ENCODE peak calls at places on chromosomes 6 and 20, in nine cellular contexts. P is neural progenitor cell, D is GM06990, R is type B pancreatic cell, F is pancreas, K is choroid plexus epithelial cell, Z is HFF-Myc, Q is ascending aorta, C is epithelial cell of esophagus. X is an unnamed sample.

GRCh38 chr6:39917981-39918380 is 16.3 kb downstream of the MOCS1 start:
- DNase-seq in P (no peak), D (no peak), Z (no peak), Q (no peak), R (no peak), K (no peak), F (no peak), C (no peak), X (no peak)

GRCh38 chr20:16732506-16733152 is 2.8 kb downstream of the SNRPB2 start:
- DNase-seq in K (no peak), P (no peak), D (no peak), F (no peak), Z (no peak), Q (no peak), C (peak), R (no peak), X (no peak)

GRCh38 chr6:116476021-116476678 is 15.0 kb downstream of the CALHM6 start:
- DNase-seq in F (no peak), R (no peak), C (no peak), K (peak), D (peak), Q (no peak), Z (peak), P (no peak), X (peak)

GRCh38 chr20:8749101-8749500 is 319.8 kb upstream of the PLCB4 start:
- DNase-seq in Q (no peak), C (no peak), F (no peak), K (no peak), Z (no peak), P (no peak), D (no peak), R (no peak), X (no peak)

GRCh38 chr6:48628316-48628715 is 517.3 kb upstream of the PTCHD4 start:
- DNase-seq in P (no peak), R (no peak), Z (no peak), Q (no peak), F (no peak), K (peak), C (no peak), D (no peak), X (no peak)

GRCh38 chr6:137248702-137249101 is 29.5 kb upstream of the IFNGR1 start:
- DNase-seq in C (no peak), R (no peak), P (no peak), Q (no peak), F (no peak), D (no peak), Z (no peak), K (peak), X (no peak)

GRCh38 chr20:36342721-36343120 is 36.6 kb downstream of the DLGAP4 start:
- DNase-seq in K (no peak), D (no peak), Q (no peak), P (no peak), F (no peak), R (no peak), C (no peak), Z (no peak), X (no peak)

GRCh38 chr20:25744261-25744660 is 47.6 kb upstream of the ZNF337 start:
- DNase-seq in R (no peak), D (no peak), F (no peak), K (no peak), C (no peak), P (no peak), Z (no peak), Q (no peak), X (no peak)

GRCh38 chr20:6966721-6967120 is 199.2 kb downstream of the BMP2 start:
- DNase-seq in K (peak), Q (no peak), R (no peak), Z (no peak), P (no peak), C (peak), D (no peak), F (no peak), X (no peak)

GRCh38 chr6:147651249-147652063 is 143.0 kb downstream of the SAMD5 start:
- DNase-seq in F (peak), K (peak), D (no peak), P (peak), Z (no peak), R (no peak), C (peak), Q (no peak), X (no peak)

GRCh38 chr20:63005862-63006564 is 751 bp downstream of the BHLHE23 start:
- DNase-seq in R (no peak), K (peak), Q (no peak), D (no peak), C (peak), F (no peak), P (peak), Z (no peak), X (no peak)

GRCh38 chr6:91132461-91132860 is 545.6 kb upstream of the MAP3K7 start:
- DNase-seq in F (no peak), R (no peak), Z (no peak), Q (no peak), C (peak), P (no peak), D (no peak), K (no peak), X (no peak)

GRCh38 chr6:130376921-130377320 is 11.1 kb downstream of the TMEM200A start:
- DNase-seq in D (no peak), K (peak), C (no peak), Q (no peak), R (no peak), P (no peak), F (no peak), Z (no peak), X (no peak)

GRCh38 chr6:170207586-170207985 is 83.3 kb downstream of the DLL1 start:
- DNase-seq in R (no peak), P (no peak), K (no peak), Q (no peak), F (no peak), C (no peak), Z (no peak), D (no peak), X (no peak)

GRCh38 chr6:104123227-104123626 is 736.5 kb downstream of the HACE1 start:
- DNase-seq in P (no peak), F (no peak), K (no peak), Q (no peak), R (no peak), C (no peak), D (no peak), Z (no peak), X (no peak)

GRCh38 chr6:81328700-81329099 is 423.8 kb downstream of the TENT5A start:
- DNase-seq in D (no peak), K (no peak), P (no peak), R (no peak), Q (no peak), F (no peak), C (no peak), Z (no peak), X (no peak)
- TF ChIP-seq CTCF in D (no peak), K (no peak), P (no peak), R (no peak), Q (no peak), F (no peak), C (no peak), Z (no peak), X (no peak)

GRCh38 chr6:42136508-42137191 is 5.8 kb downstream of the C6orf132 start:
- DNase-seq in F (no peak), Q (no peak), C (peak), K (peak), Z (no peak), R (no peak), D (peak), P (peak), X (peak)
- TF ChIP-seq CTCF in F (no peak), Q (no peak), C (peak), K (peak), Z (peak), R (peak), D (peak), P (peak), X (peak)

GRCh38 chr20:61185841-61186601 is 66.0 kb upstream of the CDH4 start:
- DNase-seq in Z (peak), R (no peak), K (peak), C (peak), F (peak), D (no peak), Q (no peak), P (no peak), X (no peak)
- TF ChIP-seq CTCF in Z (no peak), R (no peak), K (peak), C (no peak), F (no peak), D (no peak), Q (no peak), P (no peak), X (no peak)

DNA sequence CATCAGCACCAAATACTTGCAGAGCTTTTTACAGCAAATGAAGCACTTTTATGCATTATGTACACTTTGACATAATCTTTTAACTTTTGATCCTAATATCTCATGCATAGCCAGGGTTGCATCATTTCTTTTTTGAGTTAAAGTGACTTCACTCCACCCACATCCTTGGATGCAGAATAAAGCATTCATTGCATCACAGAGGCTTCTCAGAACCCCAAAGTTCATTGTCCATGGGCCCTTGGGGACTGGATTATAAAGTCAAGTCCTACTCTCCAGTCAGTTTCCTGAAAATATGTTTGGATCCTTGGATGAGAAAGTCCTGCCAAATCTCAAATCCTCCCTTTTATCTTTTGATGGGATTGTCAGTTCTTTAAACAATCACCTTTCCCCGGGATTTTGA is 10.6 kb upstream of the EFHC1 start:
- DNase-seq in Q (no peak), C (no peak), F (no peak), R (no peak), D (no peak), Z (no peak), K (peak), P (no peak), X (no peak)
- TF ChIP-seq CTCF in Q (no peak), C (no peak), F (no peak), R (no peak), D (no peak), Z (no peak), K (no peak), P (no peak), X (no peak)

DNA sequence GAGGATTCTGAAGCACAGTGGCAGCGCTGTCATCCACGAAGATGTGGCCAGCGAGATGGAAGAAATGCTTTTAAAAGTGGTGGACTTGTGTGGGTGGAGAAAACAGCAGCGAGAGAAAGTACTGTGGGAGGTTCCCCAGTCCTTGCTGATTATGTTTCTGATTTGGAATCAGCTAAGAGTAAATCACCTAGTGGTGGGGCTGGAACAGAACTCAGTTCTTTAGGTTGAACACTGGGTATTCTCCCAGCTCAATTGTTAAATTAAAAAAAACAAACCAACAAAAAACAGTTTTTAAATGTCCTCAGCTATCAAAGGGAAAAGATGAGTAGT is 515 bp upstream of the ZNF322 start:
- DNase-seq in K (peak), C (peak), D (no peak), R (no peak), Z (no peak), Q (no peak), F (no peak), P (no peak), X (peak)
- TF ChIP-seq CTCF in K (peak), C (no peak), D (peak), R (peak), Z (no peak), Q (no peak), F (no peak), P (peak), X (peak)

GRCh38 chr6:33665957-33666356 is 44.8 kb downstream of the ITPR3 start:
- DNase-seq in P (no peak), Z (no peak), F (no peak), R (no peak), Q (no peak), D (no peak), K (no peak), C (no peak), X (no peak)
- TF ChIP-seq CTCF in P (peak), Z (no peak), F (no peak), R (no peak), Q (no peak), D (no peak), K (no peak), C (no peak), X (no peak)

DNA sequence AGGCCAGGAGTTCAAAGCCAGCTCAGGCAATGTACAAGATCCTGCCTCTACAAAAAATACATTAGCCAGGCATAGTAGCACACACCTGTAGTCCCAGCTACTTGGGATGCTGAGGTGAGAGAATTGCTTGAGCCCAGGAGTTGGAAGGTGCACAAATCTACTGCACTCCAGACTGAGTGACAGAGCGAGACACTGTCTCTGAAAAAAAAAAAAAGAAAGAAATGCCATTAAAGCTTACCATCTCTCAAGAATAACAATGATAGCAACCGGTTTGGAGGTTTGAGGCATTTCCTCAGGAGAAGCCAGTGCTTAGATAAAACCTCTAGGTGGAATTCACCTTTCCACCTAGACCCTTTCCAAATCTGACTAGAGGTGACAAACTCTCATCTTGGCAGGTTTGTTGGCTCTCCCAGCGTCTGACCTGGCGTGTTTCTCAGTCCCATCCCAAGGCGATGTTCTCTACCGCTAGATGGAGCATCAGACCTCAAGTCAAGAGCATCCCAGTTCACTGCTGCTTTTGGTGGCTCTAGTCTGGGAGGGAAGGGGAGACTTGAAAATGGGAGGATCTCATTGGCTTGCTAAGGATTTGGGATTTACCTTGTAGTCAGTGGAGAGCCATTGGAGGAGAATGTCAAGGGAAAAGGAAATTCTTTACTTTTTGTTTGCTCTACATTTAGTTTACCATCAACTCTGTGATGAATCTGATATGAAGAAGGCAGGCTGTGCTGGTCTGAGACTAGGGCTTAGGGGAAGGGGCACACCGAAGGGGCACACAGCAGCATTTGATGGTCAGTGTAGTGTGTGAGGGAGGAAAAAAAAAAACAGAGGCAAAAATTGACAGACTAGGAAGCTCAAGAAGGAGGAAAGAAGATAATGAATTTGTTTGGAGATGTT is 67.9 kb downstream of the NCOA7 start:
- DNase-seq in C (peak), Q (no peak), K (peak), P (peak), F (peak), Z (peak), R (no peak), D (no peak), X (peak)
- TF ChIP-seq CTCF in C (peak), Q (peak), K (peak), P (peak), F (peak), Z (peak), R (peak), D (peak), X (no peak)

GRCh38 chr6:98846021-98846380 is 11.6 kb downstream of the POU3F2 start:
- DNase-seq in C (no peak), R (no peak), K (no peak), Z (no peak), F (no peak), Q (no peak), D (no peak), P (no peak), X (no peak)
- TF ChIP-seq CTCF in C (no peak), R (peak), K (no peak), Z (no peak), F (no peak), Q (no peak), D (no peak), P (no peak), X (no peak)

GRCh38 chr6:42083530-42083929 is 33.2 kb downstream of the TAF8 start:
- DNase-seq in R (no peak), F (no peak), P (no peak), D (no peak), C (no peak), Q (no peak), Z (no peak), K (no peak), X (no peak)

GRCh38 chr6:42088101-42088591 is 37.8 kb downstream of the TAF8 start:
- DNase-seq in R (no peak), Z (no peak), K (peak), F (no peak), Q (no peak), D (no peak), C (peak), P (no peak), X (no peak)

GRCh38 chr6:42086046-42086664 is 35.8 kb downstream of the TAF8 start:
- DNase-seq in F (peak), R (no peak), P (no peak), K (peak), Z (no peak), C (no peak), D (no peak), Q (no peak), X (no peak)

GRCh38 chr6:42086665-42087050 is 36.3 kb downstream of the TAF8 start:
- DNase-seq in K (no peak), Q (no peak), C (no peak), P (no peak), D (no peak), Z (no peak), F (no peak), R (no peak), X (no peak)

DNA sequence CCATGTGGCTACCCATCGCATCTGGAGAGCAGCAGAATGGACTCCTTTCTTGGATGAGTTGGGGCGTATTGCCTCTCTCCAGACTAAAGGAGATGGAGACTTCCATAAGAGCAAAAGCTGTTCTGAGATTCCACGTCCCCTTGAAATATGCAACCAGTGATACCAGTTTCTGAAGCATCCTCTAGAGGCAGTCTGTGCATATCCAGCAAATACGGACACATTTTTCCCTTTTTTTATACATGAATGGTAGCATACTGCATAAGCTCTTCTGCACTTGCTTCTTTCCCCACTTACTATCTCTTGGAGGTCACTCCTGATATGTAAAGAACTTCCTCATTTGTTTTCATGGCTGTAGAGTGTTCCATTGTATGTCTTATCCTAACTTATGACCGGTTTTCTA is 34.6 kb downstream of the TAF8 start:
- DNase-seq in Z (no peak), K (peak), Q (no peak), P (no peak), C (no peak), D (no peak), F (no peak), R (no peak), X (no peak)
- TF ChIP-seq CTCF in Z (no peak), K (peak), Q (no peak), P (no peak), C (peak), D (no peak), F (no peak), R (peak), X (no peak)

GRCh38 chr6:44257753-44258324 is 511 bp upstream of the SLC35B2 start:
- DNase-seq in Z (no peak), K (no peak), P (no peak), R (no peak), Q (no peak), C (no peak), D (no peak), F (no peak), X (peak)
- TF ChIP-seq CTCF in Z (no peak), K (no peak), P (no peak), R (peak), Q (no peak), C (no peak), D (peak), F (no peak), X (no peak)

X was measured in GM20000.